ENCODE peak calls at places on chromosome 10, in five cellular contexts. One of them, this sample, is unnamed.

GRCh38 chr10:78757542-78757941 is 311.2 kb upstream of the ZMIZ1 start:
- DNase-seq in AG10803: peak; percentile 83
- DNase-seq in Caco-2: no peak
- DNase-seq in gastrocnemius medialis: no peak
- DNase-seq in lung: no peak
- DNase-seq in this sample: peak; percentile 66

GRCh38 chr10:102775201-102775972 is 31.6 kb downstream of the WBP1L start:
- DNase-seq in AG10803: peak; percentile 18
- DNase-seq in Caco-2: no peak
- DNase-seq in lung: no peak
- DNase-seq in gastrocnemius medialis: peak; percentile 97
- DNase-seq in this sample: peak; percentile 53

GRCh38 chr10:78306358-78306757 is 272.7 kb downstream of the RPS24 start:
- DNase-seq in lung: no peak
- DNase-seq in AG10803: no peak
- DNase-seq in gastrocnemius medialis: no peak
- DNase-seq in Caco-2: no peak
- DNase-seq in this sample: no peak

GRCh38 chr10:101760510-101760909 is 15.4 kb downstream of the FGF8 start:
- DNase-seq in gastrocnemius medialis: no peak
- DNase-seq in Caco-2: no peak
- DNase-seq in AG10803: peak; percentile 17
- DNase-seq in lung: no peak
- DNase-seq in this sample: no peak

GRCh38 chr10:101438881-101439391 is 85.0 kb downstream of the BTRC start:
- DNase-seq in AG10803: no peak
- DNase-seq in Caco-2: no peak
- DNase-seq in lung: no peak
- DNase-seq in gastrocnemius medialis: no peak
- DNase-seq in this sample: no peak

GRCh38 chr10:126684171-126684745 is 13.8 kb upstream of the C10orf90 start:
- DNase-seq in AG10803: no peak
- DNase-seq in lung: no peak
- DNase-seq in Caco-2: no peak
- DNase-seq in gastrocnemius medialis: no peak
- DNase-seq in this sample: no peak

GRCh38 chr10:75398238-75398629 is 3.3 kb downstream of the ZNF503 start:
- DNase-seq in Caco-2: no peak
- DNase-seq in lung: no peak
- DNase-seq in gastrocnemius medialis: no peak
- DNase-seq in AG10803: no peak
- DNase-seq in this sample: no peak

GRCh38 chr10:43384252-43385221 is 13.1 kb downstream of the FXYD4 start:
- DNase-seq in lung: no peak
- DNase-seq in AG10803: no peak
- DNase-seq in gastrocnemius medialis: no peak
- DNase-seq in Caco-2: no peak
- DNase-seq in this sample: no peak

GRCh38 chr10:49595003-49595712 is 15.0 kb upstream of the SLC18A3 start:
- DNase-seq in lung: no peak
- DNase-seq in AG10803: no peak
- DNase-seq in gastrocnemius medialis: no peak
- DNase-seq in Caco-2: no peak
- DNase-seq in this sample: no peak

GRCh38 chr10:97195654-97196212 is 10.0 kb upstream of the SLIT1 start:
- DNase-seq in lung: no peak
- DNase-seq in AG10803: no peak
- DNase-seq in Caco-2: no peak
- DNase-seq in gastrocnemius medialis: no peak
- DNase-seq in this sample: no peak

GRCh38 chr10:53403688-53404087 is 631.1 kb upstream of the MBL2 start:
- DNase-seq in AG10803: no peak
- DNase-seq in Caco-2: no peak
- DNase-seq in gastrocnemius medialis: peak; percentile 41
- DNase-seq in lung: peak; percentile 39
- DNase-seq in this sample: peak; percentile 37

GRCh38 chr10:120514035-120514620 is 57.1 kb downstream of the PLPP4 start:
- DNase-seq in gastrocnemius medialis: no peak
- DNase-seq in Caco-2: peak; percentile 73
- DNase-seq in lung: no peak
- DNase-seq in AG10803: peak; percentile 51
- DNase-seq in this sample: peak; percentile 64

GRCh38 chr10:44393051-44393630 is 8.2 kb upstream of the CXCL12 start:
- DNase-seq in Caco-2: no peak
- DNase-seq in gastrocnemius medialis: no peak
- DNase-seq in lung: no peak
- DNase-seq in AG10803: no peak
- DNase-seq in this sample: no peak

GRCh38 chr10:112286837-112287818 is 3.9 kb downstream of the TECTB start:
- DNase-seq in lung: peak; percentile 67
- DNase-seq in AG10803: no peak
- DNase-seq in gastrocnemius medialis: no peak
- DNase-seq in Caco-2: no peak
- DNase-seq in this sample: no peak

GRCh38 chr10:101952196-101952595 is 103.8 kb downstream of the ARMH3 start:
- DNase-seq in AG10803: no peak
- DNase-seq in Caco-2: no peak
- DNase-seq in gastrocnemius medialis: no peak
- DNase-seq in lung: no peak
- DNase-seq in this sample: no peak

GRCh38 chr10:88971668-88972067 is 18.9 kb upstream of the FAS start:
- DNase-seq in lung: no peak
- DNase-seq in Caco-2: no peak
- DNase-seq in gastrocnemius medialis: no peak
- DNase-seq in AG10803: peak; percentile 92
- DNase-seq in this sample: no peak

GRCh38 chr10:34824870-34825269 is 9.8 kb upstream of the PARD3 start:
- DNase-seq in Caco-2: peak; percentile 45
- DNase-seq in AG10803: no peak
- DNase-seq in gastrocnemius medialis: no peak
- DNase-seq in lung: no peak
- DNase-seq in this sample: no peak

GRCh38 chr10:34830527-34830926 is 15.4 kb upstream of the PARD3 start:
- DNase-seq in gastrocnemius medialis: no peak
- DNase-seq in lung: no peak
- DNase-seq in AG10803: peak; percentile 66
- DNase-seq in Caco-2: no peak
- DNase-seq in this sample: no peak

GRCh38 chr10:34827087-34827766 is 12.1 kb upstream of the PARD3 start:
- DNase-seq in AG10803: no peak
- DNase-seq in Caco-2: no peak
- DNase-seq in gastrocnemius medialis: no peak
- DNase-seq in lung: no peak
- DNase-seq in this sample: no peak

GRCh38 chr10:34825433-34825832 is 10.3 kb upstream of the PARD3 start:
- DNase-seq in AG10803: no peak
- DNase-seq in gastrocnemius medialis: no peak
- DNase-seq in Caco-2: no peak
- DNase-seq in lung: no peak
- DNase-seq in this sample: no peak

DNA sequence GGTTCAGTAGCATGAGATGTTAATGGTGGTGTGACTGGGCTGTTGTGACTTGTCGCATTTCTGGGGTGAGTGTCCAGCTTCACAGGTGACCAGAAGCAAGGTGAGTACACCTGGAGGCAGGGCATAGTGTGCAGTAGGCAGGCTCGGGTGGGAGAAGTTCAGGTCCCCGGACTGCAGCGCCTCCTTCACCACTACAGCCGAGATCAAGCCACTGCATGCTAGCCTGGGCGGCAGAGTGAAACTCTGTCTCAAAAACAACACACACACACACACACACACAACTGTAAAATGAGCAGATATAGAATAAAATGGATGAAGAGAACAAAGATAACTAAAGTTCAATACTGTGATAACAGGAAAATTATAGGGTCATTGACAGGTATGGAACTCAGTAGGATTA is 11.1 kb upstream of the PARD3 start:
- DNase-seq in lung: no peak
- DNase-seq in AG10803: no peak
- DNase-seq in gastrocnemius medialis: no peak
- DNase-seq in Caco-2: peak; percentile 33
- DNase-seq in this sample: no peak
- TF ChIP-seq CTCF in lung: no peak
- TF ChIP-seq CTCF in AG10803: no peak
- TF ChIP-seq CTCF in gastrocnemius medialis: no peak
- TF ChIP-seq CTCF in Caco-2: peak; percentile 18
- TF ChIP-seq CTCF in this sample: no peak

GRCh38 chr10:124648131-124648475 is 96.1 kb downstream of the FAM53B start:
- DNase-seq in gastrocnemius medialis: no peak
- DNase-seq in lung: no peak
- DNase-seq in Caco-2: no peak
- DNase-seq in AG10803: no peak
- DNase-seq in this sample: no peak
- H3K4me3 ChIP-seq in gastrocnemius medialis: no peak overlapping the region
- H3K4me3 ChIP-seq in lung: no peak overlapping the region
- H3K4me3 ChIP-seq in Caco-2: no peak overlapping the region
- H3K4me3 ChIP-seq in AG10803: no peak overlapping the region
- H3K4me3 ChIP-seq in this sample: no peak overlapping the region

DNA sequence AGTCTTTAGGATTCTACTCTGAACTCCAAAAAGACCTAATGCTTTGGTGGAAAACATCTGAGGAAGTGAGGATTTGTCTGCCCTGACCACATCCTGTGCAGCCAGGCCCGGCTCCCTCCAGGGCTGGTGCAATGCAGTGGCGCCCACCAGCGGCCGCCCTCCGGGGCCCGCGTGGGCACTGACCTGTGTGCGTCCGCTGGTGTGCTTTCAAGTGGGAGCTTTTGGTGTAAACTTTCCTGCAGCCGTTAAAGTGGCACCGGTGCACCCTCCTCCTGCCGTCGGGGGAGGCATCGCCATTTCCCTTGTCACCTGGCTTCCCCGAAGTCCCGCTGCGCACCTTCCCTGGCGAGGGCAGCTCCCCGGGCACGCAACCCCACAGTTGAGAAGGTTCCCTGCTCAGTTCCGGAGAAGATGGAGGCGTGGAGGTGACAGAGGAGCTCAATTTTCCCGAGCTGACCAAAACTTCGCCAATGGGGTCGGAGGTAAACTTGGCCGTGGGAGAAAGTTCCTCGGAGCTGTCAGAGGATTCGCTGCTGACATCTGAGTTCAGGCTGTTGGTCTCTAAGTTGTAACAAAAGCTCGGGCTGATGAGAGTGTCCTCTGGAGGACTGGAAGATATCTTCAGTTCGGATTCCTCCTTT is 3.4 kb downstream of the KLF6 start:
- DNase-seq in lung: no peak
- DNase-seq in gastrocnemius medialis: peak; percentile 52
- DNase-seq in Caco-2: no peak
- DNase-seq in AG10803: peak; percentile 84
- DNase-seq in this sample: peak; percentile 75
- TF ChIP-seq CTCF in lung: no peak
- TF ChIP-seq CTCF in gastrocnemius medialis: no peak
- TF ChIP-seq CTCF in Caco-2: no peak
- TF ChIP-seq CTCF in AG10803: peak; percentile 64
- TF ChIP-seq CTCF in this sample: peak; percentile 56

GRCh38 chr10:80498833-80499671 is 38.6 kb upstream of the SH2D4B start:
- DNase-seq in gastrocnemius medialis: peak; percentile 92
- DNase-seq in Caco-2: peak; percentile 86
- DNase-seq in AG10803: peak; percentile 99
- DNase-seq in lung: peak; percentile 92
- DNase-seq in this sample: peak; percentile 98
- H3K4me3 ChIP-seq in gastrocnemius medialis: no peak overlapping the region
- H3K4me3 ChIP-seq in Caco-2: no peak overlapping the region
- H3K4me3 ChIP-seq in AG10803: no peak overlapping the region
- H3K4me3 ChIP-seq in lung: no peak overlapping the region
- H3K4me3 ChIP-seq in this sample: no peak overlapping the region

GRCh38 chr10:110358278-110358677 is 53.6 kb upstream of the SMNDC1 start:
- DNase-seq in gastrocnemius medialis: no peak
- DNase-seq in lung: no peak
- DNase-seq in AG10803: no peak
- DNase-seq in Caco-2: no peak
- DNase-seq in this sample: no peak

GRCh38 chr10:110357871-110358270 is 53.2 kb upstream of the SMNDC1 start:
- DNase-seq in lung: no peak
- DNase-seq in gastrocnemius medialis: no peak
- DNase-seq in AG10803: no peak
- DNase-seq in Caco-2: no peak
- DNase-seq in this sample: no peak

GRCh38 chr10:110360857-110361474 is 56.2 kb upstream of the SMNDC1 start:
- DNase-seq in lung: no peak
- DNase-seq in Caco-2: no peak
- DNase-seq in AG10803: no peak
- DNase-seq in gastrocnemius medialis: no peak
- DNase-seq in this sample: peak; percentile 33

GRCh38 chr10:110357252-110357780 is 52.6 kb upstream of the SMNDC1 start:
- DNase-seq in gastrocnemius medialis: no peak
- DNase-seq in AG10803: peak; percentile 97
- DNase-seq in lung: no peak
- DNase-seq in Caco-2: no peak
- DNase-seq in this sample: peak; percentile 94

DNA sequence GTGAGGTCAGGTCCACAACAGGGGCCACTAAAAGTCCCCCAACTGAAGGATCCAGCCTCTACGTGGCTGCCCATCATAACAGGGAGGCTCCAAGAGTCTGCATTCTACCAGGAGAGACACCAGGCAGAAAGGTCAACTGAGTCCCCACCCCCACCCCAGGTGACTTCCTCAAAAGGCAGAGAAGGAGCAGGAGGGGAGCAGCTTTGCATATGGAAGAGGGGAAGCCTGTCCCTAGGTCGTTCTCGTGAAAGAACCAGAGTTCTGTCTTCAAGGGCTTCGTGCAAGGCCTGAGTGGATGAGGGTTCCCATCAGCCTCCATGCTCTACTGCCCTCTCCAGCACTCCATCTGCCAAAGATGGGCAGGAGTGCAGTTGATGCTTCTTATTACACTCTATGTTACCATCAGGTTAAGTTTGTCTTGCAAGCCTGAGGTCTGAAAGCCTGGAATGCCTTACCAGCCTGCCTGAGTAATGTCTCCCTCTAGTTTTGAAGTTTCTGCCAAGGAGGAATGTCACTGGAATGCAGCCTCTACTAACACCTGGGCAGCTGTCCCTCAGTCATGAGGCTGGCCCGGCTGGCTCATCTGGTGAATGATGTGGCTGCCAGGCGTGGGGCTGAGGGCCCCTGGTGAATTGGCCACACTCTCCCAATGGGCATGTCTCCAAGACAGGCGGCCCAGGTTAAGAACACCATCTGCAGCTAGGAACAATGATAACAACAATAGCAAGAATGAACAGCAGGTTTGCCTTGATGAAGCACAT is 54.3 kb upstream of the SMNDC1 start:
- DNase-seq in AG10803: peak; percentile 59
- DNase-seq in lung: no peak
- DNase-seq in gastrocnemius medialis: no peak
- DNase-seq in Caco-2: peak; percentile 57
- DNase-seq in this sample: no peak
- TF ChIP-seq CTCF in AG10803: peak; percentile 16
- TF ChIP-seq CTCF in lung: no peak
- TF ChIP-seq CTCF in gastrocnemius medialis: no peak
- TF ChIP-seq CTCF in Caco-2: no peak
- TF ChIP-seq CTCF in this sample: no peak

This sample was measured in fibroblast of pulmonary artery.